ENCODE peak calls at places on chromosome 11, in six cellular contexts. One of them, this sample, is unnamed.

GRCh38 chr11:48087974-48088681 is 107.8 kb downstream of the PTPRJ start:
- DNase-seq in neuronal stem cell: no peak
- DNase-seq in IMR-90: no peak
- DNase-seq in mesenchymal stem cell: no peak
- DNase-seq in H9: no peak
- DNase-seq in H1: no peak
- DNase-seq in this sample: no peak

GRCh38 chr11:84894666-84895065 is 732.5 kb downstream of the DLG2 start:
- DNase-seq in neuronal stem cell: no peak
- DNase-seq in IMR-90: no peak
- DNase-seq in mesenchymal stem cell: no peak
- DNase-seq in H9: no peak
- DNase-seq in H1: no peak
- DNase-seq in this sample: peak; percentile 71

GRCh38 chr11:88297320-88298263 is 39.9 kb downstream of the CTSC start:
- DNase-seq in neuronal stem cell: no peak
- DNase-seq in IMR-90: no peak
- DNase-seq in mesenchymal stem cell: no peak
- DNase-seq in H9: no peak
- DNase-seq in H1: no peak
- DNase-seq in this sample: peak; percentile 83

GRCh38 chr11:70322653-70323052 is 52.2 kb downstream of the PPFIA1 start:
- DNase-seq in neuronal stem cell: no peak
- DNase-seq in IMR-90: no peak
- DNase-seq in mesenchymal stem cell: peak; percentile 18
- DNase-seq in H9: no peak
- DNase-seq in H1: no peak
- DNase-seq in this sample: peak; percentile 33

GRCh38 chr11:64436025-64436424 is 77.1 kb downstream of the RPS6KA4 start:
- DNase-seq in neuronal stem cell: no peak
- DNase-seq in IMR-90: no peak
- DNase-seq in mesenchymal stem cell: no peak
- DNase-seq in H9: no peak
- DNase-seq in H1: no peak
- DNase-seq in this sample: no peak

GRCh38 chr11:96658436-96658835 is 268.6 kb downstream of the JRKL start:
- DNase-seq in neuronal stem cell: no peak
- DNase-seq in IMR-90: no peak
- DNase-seq in mesenchymal stem cell: no peak
- DNase-seq in H9: no peak
- DNase-seq in H1: no peak
- DNase-seq in this sample: no peak

GRCh38 chr11:64476866-64477265 is 114.2 kb upstream of the SLC22A12 start:
- DNase-seq in neuronal stem cell: no peak
- DNase-seq in IMR-90: no peak
- DNase-seq in mesenchymal stem cell: no peak
- DNase-seq in H9: no peak
- DNase-seq in H1: no peak
- DNase-seq in this sample: no peak

GRCh38 chr11:110467556-110467955 is 37.8 kb downstream of the FDX1 start:
- DNase-seq in neuronal stem cell: no peak
- DNase-seq in IMR-90: no peak
- DNase-seq in mesenchymal stem cell: no peak
- DNase-seq in H9: no peak
- DNase-seq in H1: no peak
- DNase-seq in this sample: peak; percentile 38

GRCh38 chr11:121615506-121615905 is 162.7 kb upstream of the SORL1-AS1 start:
- DNase-seq in neuronal stem cell: no peak
- DNase-seq in IMR-90: peak; percentile 82
- DNase-seq in mesenchymal stem cell: peak; percentile 17
- DNase-seq in H9: no peak
- DNase-seq in H1: no peak
- DNase-seq in this sample: no peak

GRCh38 chr11:17827006-17827405 is 92.4 kb downstream of the KCNC1 start:
- DNase-seq in neuronal stem cell: peak; percentile 21
- DNase-seq in IMR-90: no peak
- DNase-seq in mesenchymal stem cell: no peak
- DNase-seq in H9: no peak
- DNase-seq in H1: no peak
- DNase-seq in this sample: peak; percentile 51

GRCh38 chr11:133833101-133833898 is 12.0 kb downstream of the SPATA19 start:
- DNase-seq in neuronal stem cell: no peak
- DNase-seq in IMR-90: no peak
- DNase-seq in mesenchymal stem cell: no peak
- DNase-seq in H9: no peak
- DNase-seq in H1: no peak
- DNase-seq in this sample: no peak

GRCh38 chr11:11843642-11844041 is 1.9 kb downstream of the USP47 start:
- DNase-seq in neuronal stem cell: no peak
- DNase-seq in IMR-90: no peak
- DNase-seq in mesenchymal stem cell: no peak
- DNase-seq in H9: no peak
- DNase-seq in H1: no peak
- DNase-seq in this sample: no peak

GRCh38 chr11:64541131-64541530 is 49.9 kb upstream of the SLC22A12 start:
- DNase-seq in neuronal stem cell: no peak
- DNase-seq in IMR-90: no peak
- DNase-seq in mesenchymal stem cell: no peak
- DNase-seq in H9: no peak
- DNase-seq in H1: no peak
- DNase-seq in this sample: no peak

GRCh38 chr11:57269580-57270021 is 32.6 kb upstream of the APLNR start:
- DNase-seq in neuronal stem cell: no peak
- DNase-seq in IMR-90: no peak
- DNase-seq in mesenchymal stem cell: no peak
- DNase-seq in H9: no peak
- DNase-seq in H1: no peak
- DNase-seq in this sample: no peak

GRCh38 chr11:16605440-16605970 is 132.9 kb upstream of the C11orf58 start:
- DNase-seq in neuronal stem cell: peak; percentile 41
- DNase-seq in IMR-90: peak; percentile 44
- DNase-seq in mesenchymal stem cell: peak; percentile 69
- DNase-seq in H9: peak; percentile 55
- DNase-seq in H1: no peak
- DNase-seq in this sample: peak; percentile 53

GRCh38 chr11:73862971-73863370 is 13.7 kb downstream of the COA4 start:
- DNase-seq in neuronal stem cell: no peak
- DNase-seq in IMR-90: no peak
- DNase-seq in mesenchymal stem cell: no peak
- DNase-seq in H9: no peak
- DNase-seq in H1: no peak
- DNase-seq in this sample: no peak

GRCh38 chr11:6531267-6531752 is 34.2 kb downstream of the DNHD1 start:
- DNase-seq in neuronal stem cell: peak; percentile 54
- DNase-seq in IMR-90: peak; percentile 52
- DNase-seq in mesenchymal stem cell: peak; percentile 72
- DNase-seq in H9: no peak
- DNase-seq in H1: no peak
- DNase-seq in this sample: peak; percentile 67

GRCh38 chr11:35905901-35906661 is 37.8 kb upstream of the LDLRAD3 start:
- DNase-seq in neuronal stem cell: no peak
- DNase-seq in IMR-90: peak; percentile 4
- DNase-seq in mesenchymal stem cell: no peak
- DNase-seq in H9: no peak
- DNase-seq in H1: no peak
- DNase-seq in this sample: no peak

GRCh38 chr11:20116825-20117224 is 43.5 kb downstream of the DBX1 start:
- DNase-seq in neuronal stem cell: no peak
- DNase-seq in IMR-90: no peak
- DNase-seq in mesenchymal stem cell: no peak
- DNase-seq in H9: no peak
- DNase-seq in H1: no peak
- DNase-seq in this sample: no peak

GRCh38 chr11:40328890-40329617 is 1130.4 kb downstream of the LRRC4C start:
- DNase-seq in neuronal stem cell: no peak
- DNase-seq in IMR-90: peak; percentile 100
- DNase-seq in mesenchymal stem cell: peak; percentile 100
- DNase-seq in H9: no peak
- DNase-seq in H1: no peak
- DNase-seq in this sample: peak; percentile 85

GRCh38 chr11:10390375-10390774 is 64.7 kb upstream of the AMPD3 start:
- DNase-seq in neuronal stem cell: no peak
- DNase-seq in IMR-90: no peak
- DNase-seq in mesenchymal stem cell: no peak
- DNase-seq in H9: no peak
- DNase-seq in H1: no peak
- DNase-seq in this sample: no peak

GRCh38 chr11:29685361-29685760 is 331.5 kb downstream of the KCNA4 start:
- DNase-seq in neuronal stem cell: no peak
- DNase-seq in IMR-90: no peak
- DNase-seq in mesenchymal stem cell: no peak
- DNase-seq in H9: no peak
- DNase-seq in H1: no peak
- DNase-seq in this sample: no peak

GRCh38 chr11:61392991-61393595 is 706 bp downstream of the TMEM216 start:
- DNase-seq in neuronal stem cell: peak; percentile 11
- DNase-seq in IMR-90: peak; percentile 34
- DNase-seq in mesenchymal stem cell: peak; percentile 50
- DNase-seq in H9: no peak
- DNase-seq in H1: no peak
- DNase-seq in this sample: peak; percentile 61

GRCh38 chr11:76824980-76825725 is 35.6 kb upstream of the ACER3 start:
- DNase-seq in neuronal stem cell: no peak
- DNase-seq in IMR-90: peak; percentile 61
- DNase-seq in mesenchymal stem cell: no peak
- DNase-seq in H9: no peak
- DNase-seq in H1: no peak
- DNase-seq in this sample: no peak

GRCh38 chr11:95792200-95792599 is 1.9 kb downstream of the CEP57 start:
- DNase-seq in neuronal stem cell: no peak
- DNase-seq in IMR-90: no peak
- DNase-seq in mesenchymal stem cell: no peak
- DNase-seq in H9: no peak
- DNase-seq in H1: no peak
- DNase-seq in this sample: no peak

GRCh38 chr11:11243258-11243789 is 109.7 kb downstream of the CSNK2A3 start:
- DNase-seq in neuronal stem cell: no peak
- DNase-seq in IMR-90: no peak
- DNase-seq in mesenchymal stem cell: no peak
- DNase-seq in H9: no peak
- DNase-seq in H1: no peak
- DNase-seq in this sample: no peak

GRCh38 chr11:120122921-120123683 is 14.8 kb downstream of the TRIM29 start:
- DNase-seq in neuronal stem cell: no peak
- DNase-seq in IMR-90: no peak
- DNase-seq in mesenchymal stem cell: no peak
- DNase-seq in H9: no peak
- DNase-seq in H1: no peak
- DNase-seq in this sample: no peak

GRCh38 chr11:112453601-112454577 is 193.2 kb upstream of the PLET1 start:
- DNase-seq in neuronal stem cell: no peak
- DNase-seq in IMR-90: peak; percentile 12
- DNase-seq in mesenchymal stem cell: peak; percentile 24
- DNase-seq in H9: peak; percentile 52
- DNase-seq in H1: peak; percentile 10
- DNase-seq in this sample: peak; percentile 74

GRCh38 chr11:119117004-119117706 is 4.2 kb upstream of the HINFP start:
- DNase-seq in neuronal stem cell: no peak
- DNase-seq in IMR-90: no peak
- DNase-seq in mesenchymal stem cell: no peak
- DNase-seq in H9: no peak
- DNase-seq in H1: no peak
- DNase-seq in this sample: no peak

DNA sequence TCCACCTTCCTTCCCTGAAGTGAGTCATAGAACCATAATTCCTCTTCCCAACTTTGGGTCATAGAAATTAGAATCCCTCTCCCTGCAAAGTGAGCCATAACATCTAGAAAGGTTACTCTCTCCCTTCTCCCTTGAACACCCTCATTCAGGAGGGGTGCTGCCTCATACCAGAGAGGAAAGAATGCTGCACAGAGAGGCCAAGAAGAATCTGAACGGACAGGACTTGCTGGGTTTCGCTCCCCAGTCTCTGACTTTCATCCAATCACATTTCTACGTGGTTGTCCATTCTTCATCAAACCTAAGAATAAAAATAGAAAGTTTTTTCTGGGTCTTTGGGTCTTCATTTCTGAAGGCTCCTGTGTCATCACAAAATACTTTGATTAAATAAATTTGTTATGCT is 31.0 kb upstream of the BIRC3 start:
- DNase-seq in neuronal stem cell: no peak
- DNase-seq in IMR-90: no peak
- DNase-seq in mesenchymal stem cell: no peak
- DNase-seq in H9: no peak
- DNase-seq in H1: no peak
- DNase-seq in this sample: no peak
- H4K8ac ChIP-seq in neuronal stem cell: no peak overlapping the region
- H4K8ac ChIP-seq in IMR-90: no peak overlapping the region
- H4K8ac ChIP-seq in mesenchymal stem cell: no peak overlapping the region
- H4K8ac ChIP-seq in H9: no peak overlapping the region
- H4K8ac ChIP-seq in H1: no peak overlapping the region
- H4K8ac ChIP-seq in this sample: no peak overlapping the region

GRCh38 chr11:2833938-2834892 is 51.4 kb downstream of the CDKN1C start:
- DNase-seq in neuronal stem cell: no peak
- DNase-seq in IMR-90: no peak
- DNase-seq in mesenchymal stem cell: no peak
- DNase-seq in H9: no peak
- DNase-seq in H1: no peak
- DNase-seq in this sample: no peak
- H3K4ac ChIP-seq in neuronal stem cell: peak overlapping the region; percentile 76
- H3K4ac ChIP-seq in IMR-90: no peak overlapping the region
- H3K4ac ChIP-seq in mesenchymal stem cell: no peak overlapping the region
- H3K4ac ChIP-seq in H9: no peak overlapping the region
- H3K4ac ChIP-seq in H1: peak overlapping the region; percentile 83
- H3K4ac ChIP-seq in this sample: no peak overlapping the region

DNA sequence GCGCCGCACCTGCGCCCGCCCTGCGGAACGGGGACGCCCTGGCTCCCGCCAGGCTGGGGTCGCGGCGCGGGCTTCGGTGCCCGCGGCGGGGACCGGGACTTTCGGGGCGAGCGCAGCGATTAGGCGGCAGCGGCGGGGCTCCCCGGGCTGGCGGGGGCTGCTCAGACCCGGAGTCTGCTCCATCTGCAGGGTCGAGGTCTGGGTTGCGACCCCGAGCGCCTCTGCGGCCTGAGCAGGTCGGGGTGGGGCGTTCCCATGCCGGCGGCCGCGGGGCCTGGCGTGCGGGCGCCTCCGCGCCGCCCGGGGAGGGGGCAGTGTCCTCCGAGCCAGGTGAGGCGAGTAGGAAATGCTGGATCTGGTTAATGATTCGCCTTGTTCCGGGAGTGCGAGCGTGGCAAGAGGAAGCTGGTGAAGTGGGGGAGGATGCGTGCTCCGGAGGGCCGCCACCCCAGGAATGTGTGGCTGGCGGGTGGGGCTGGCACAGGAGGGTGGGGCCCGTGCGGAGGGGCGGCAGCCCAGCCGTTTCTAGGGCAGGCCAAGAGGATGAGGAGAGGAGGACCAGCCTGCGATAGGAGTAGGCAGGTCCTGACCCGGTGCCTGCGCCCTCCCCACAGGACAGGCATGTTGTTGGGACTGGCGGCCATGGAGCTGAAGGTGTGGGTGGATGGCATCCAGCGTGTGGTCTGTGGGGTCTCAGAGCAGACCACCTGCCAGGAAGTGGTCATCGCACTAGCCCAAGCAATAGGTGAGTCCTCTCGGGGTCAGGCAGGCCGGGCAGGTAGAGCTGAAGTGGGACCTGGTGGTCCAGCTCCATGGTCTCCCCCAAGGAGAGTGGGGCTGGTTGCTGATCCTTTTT is 606 bp downstream of the RASSF7 start:
- DNase-seq in neuronal stem cell: no peak
- DNase-seq in IMR-90: no peak
- DNase-seq in mesenchymal stem cell: no peak
- DNase-seq in H9: no peak
- DNase-seq in H1: no peak
- DNase-seq in this sample: peak; percentile 37
- H4K8ac ChIP-seq in neuronal stem cell: no peak overlapping the region
- H4K8ac ChIP-seq in IMR-90: no peak overlapping the region
- H4K8ac ChIP-seq in mesenchymal stem cell: no peak overlapping the region
- H4K8ac ChIP-seq in H9: no peak overlapping the region
- H4K8ac ChIP-seq in H1: no peak overlapping the region
- H4K8ac ChIP-seq in this sample: no peak overlapping the region

GRCh38 chr11:32829680-32830412 is at the start of gene PRRG4:
- DNase-seq in neuronal stem cell: peak; percentile 32
- DNase-seq in IMR-90: peak; percentile 16
- DNase-seq in mesenchymal stem cell: no peak
- DNase-seq in H9: peak; percentile 63
- DNase-seq in H1: no peak
- DNase-seq in this sample: peak; percentile 72
- H3K4ac ChIP-seq in neuronal stem cell: no peak within 1 kb of the TSS
- H3K4ac ChIP-seq in IMR-90: no peak within 1 kb of the TSS
- H3K4ac ChIP-seq in mesenchymal stem cell: peak within 1 kb of the TSS; percentile 61
- H3K4ac ChIP-seq in H9: no peak within 1 kb of the TSS
- H3K4ac ChIP-seq in H1: no peak within 1 kb of the TSS
- H3K4ac ChIP-seq in this sample: no peak within 1 kb of the TSS

This sample was measured in mesendoderm.